ENCODE peak calls at places on chromosomes 1 and 21, in seven cellular contexts. One of them, this sample, is unnamed.

GRCh38 chr21:42056996-42057689 is 14.0 kb upstream of the UMODL1 start:
- DNase-seq in tibial nerve: no peak
- DNase-seq in ovary: no peak
- DNase-seq in CD8-positive, alpha-beta memory T cell: no peak
- DNase-seq in cardiac muscle cell: peak; percentile 70
- DNase-seq in thoracic aorta: peak; percentile 75
- DNase-seq in mammary epithelial cell: peak; percentile 71
- DNase-seq in this sample: no peak

GRCh38 chr1:215682232-215682631 is 115.1 kb downstream of the KCTD3 start:
- DNase-seq in CD8-positive, alpha-beta memory T cell: no peak
- DNase-seq in ovary: no peak
- DNase-seq in mammary epithelial cell: no peak
- DNase-seq in thoracic aorta: no peak
- DNase-seq in cardiac muscle cell: no peak
- DNase-seq in tibial nerve: no peak
- DNase-seq in this sample: no peak

GRCh38 chr1:64515427-64515826 is 45.5 kb downstream of the CACHD1 start:
- DNase-seq in thoracic aorta: no peak
- DNase-seq in ovary: peak; percentile 71
- DNase-seq in mammary epithelial cell: peak; percentile 30
- DNase-seq in tibial nerve: peak; percentile 29
- DNase-seq in cardiac muscle cell: peak; percentile 90
- DNase-seq in CD8-positive, alpha-beta memory T cell: no peak
- DNase-seq in this sample: no peak

GRCh38 chr1:9700340-9700739 is 48.8 kb downstream of the PIK3CD start:
- DNase-seq in CD8-positive, alpha-beta memory T cell: no peak
- DNase-seq in cardiac muscle cell: peak; percentile 48
- DNase-seq in thoracic aorta: no peak
- DNase-seq in ovary: no peak
- DNase-seq in mammary epithelial cell: peak; percentile 91
- DNase-seq in tibial nerve: no peak
- DNase-seq in this sample: no peak

GRCh38 chr1:43625063-43625780 is 24.7 kb upstream of the KDM4A start:
- DNase-seq in cardiac muscle cell: no peak
- DNase-seq in thoracic aorta: no peak
- DNase-seq in mammary epithelial cell: no peak
- DNase-seq in CD8-positive, alpha-beta memory T cell: no peak
- DNase-seq in ovary: no peak
- DNase-seq in tibial nerve: no peak
- DNase-seq in this sample: no peak

GRCh38 chr1:162878000-162878596 is 17.1 kb upstream of the CCDC190 start:
- DNase-seq in thoracic aorta: peak; percentile 14
- DNase-seq in ovary: no peak
- DNase-seq in cardiac muscle cell: peak; percentile 90
- DNase-seq in CD8-positive, alpha-beta memory T cell: no peak
- DNase-seq in tibial nerve: no peak
- DNase-seq in mammary epithelial cell: peak; percentile 67
- DNase-seq in this sample: no peak

GRCh38 chr1:162147760-162148159 is 78.3 kb downstream of the NOS1AP start:
- DNase-seq in cardiac muscle cell: no peak
- DNase-seq in mammary epithelial cell: no peak
- DNase-seq in CD8-positive, alpha-beta memory T cell: no peak
- DNase-seq in tibial nerve: no peak
- DNase-seq in thoracic aorta: no peak
- DNase-seq in ovary: no peak
- DNase-seq in this sample: no peak

GRCh38 chr1:5580926-5581325 is 411.3 kb downstream of the NPHP4 start:
- DNase-seq in mammary epithelial cell: no peak
- DNase-seq in ovary: no peak
- DNase-seq in cardiac muscle cell: no peak
- DNase-seq in CD8-positive, alpha-beta memory T cell: no peak
- DNase-seq in tibial nerve: no peak
- DNase-seq in thoracic aorta: no peak
- DNase-seq in this sample: no peak

GRCh38 chr1:94335950-94336349 is 82.2 kb upstream of the ABCD3 start:
- DNase-seq in thoracic aorta: no peak
- DNase-seq in cardiac muscle cell: peak; percentile 96
- DNase-seq in CD8-positive, alpha-beta memory T cell: no peak
- DNase-seq in tibial nerve: peak; percentile 56
- DNase-seq in mammary epithelial cell: peak; percentile 80
- DNase-seq in ovary: peak; percentile 73
- DNase-seq in this sample: no peak

GRCh38 chr1:68516066-68516465 is 19.2 kb upstream of the DEPDC1 start:
- DNase-seq in cardiac muscle cell: peak; percentile 32
- DNase-seq in tibial nerve: no peak
- DNase-seq in ovary: no peak
- DNase-seq in CD8-positive, alpha-beta memory T cell: no peak
- DNase-seq in mammary epithelial cell: peak; percentile 55
- DNase-seq in thoracic aorta: no peak
- DNase-seq in this sample: no peak

GRCh38 chr1:2981981-2982614 is 39.2 kb upstream of the ACTRT2 start:
- DNase-seq in cardiac muscle cell: no peak
- DNase-seq in CD8-positive, alpha-beta memory T cell: no peak
- DNase-seq in mammary epithelial cell: no peak
- DNase-seq in ovary: peak; percentile 1
- DNase-seq in tibial nerve: no peak
- DNase-seq in thoracic aorta: no peak
- DNase-seq in this sample: no peak

GRCh38 chr1:99919221-99919620 is 50.6 kb upstream of the SLC35A3 start:
- DNase-seq in tibial nerve: no peak
- DNase-seq in ovary: no peak
- DNase-seq in cardiac muscle cell: peak; percentile 72
- DNase-seq in thoracic aorta: no peak
- DNase-seq in mammary epithelial cell: no peak
- DNase-seq in CD8-positive, alpha-beta memory T cell: no peak
- DNase-seq in this sample: no peak

GRCh38 chr1:31505884-31506497 is 70.3 kb upstream of the TINAGL1 start:
- DNase-seq in ovary: no peak
- DNase-seq in cardiac muscle cell: peak; percentile 71
- DNase-seq in CD8-positive, alpha-beta memory T cell: no peak
- DNase-seq in mammary epithelial cell: peak; percentile 45
- DNase-seq in tibial nerve: no peak
- DNase-seq in thoracic aorta: no peak
- DNase-seq in this sample: no peak

GRCh38 chr1:10521537-10522157 is 46.9 kb downstream of the PEX14 start:
- DNase-seq in ovary: no peak
- DNase-seq in tibial nerve: no peak
- DNase-seq in mammary epithelial cell: no peak
- DNase-seq in cardiac muscle cell: no peak
- DNase-seq in thoracic aorta: no peak
- DNase-seq in CD8-positive, alpha-beta memory T cell: no peak
- DNase-seq in this sample: no peak

GRCh38 chr1:208203127-208203847 is 40.9 kb downstream of the PLXNA2 start:
- DNase-seq in cardiac muscle cell: peak; percentile 72
- DNase-seq in thoracic aorta: no peak
- DNase-seq in ovary: no peak
- DNase-seq in CD8-positive, alpha-beta memory T cell: no peak
- DNase-seq in mammary epithelial cell: peak; percentile 28
- DNase-seq in tibial nerve: peak; percentile 43
- DNase-seq in this sample: no peak

GRCh38 chr1:157948547-157949152 is 44.8 kb upstream of the KIRREL1 start:
- DNase-seq in tibial nerve: no peak
- DNase-seq in mammary epithelial cell: peak; percentile 35
- DNase-seq in CD8-positive, alpha-beta memory T cell: no peak
- DNase-seq in ovary: no peak
- DNase-seq in cardiac muscle cell: peak; percentile 60
- DNase-seq in thoracic aorta: no peak
- DNase-seq in this sample: no peak

GRCh38 chr1:160050619-160051018 is 18.8 kb upstream of the PIGM start:
- DNase-seq in thoracic aorta: no peak
- DNase-seq in cardiac muscle cell: no peak
- DNase-seq in CD8-positive, alpha-beta memory T cell: no peak
- DNase-seq in ovary: no peak
- DNase-seq in tibial nerve: no peak
- DNase-seq in mammary epithelial cell: no peak
- DNase-seq in this sample: no peak

GRCh38 chr1:84174051-84174556 is 30.0 kb downstream of the PRKACB start:
- DNase-seq in cardiac muscle cell: peak; percentile 49
- DNase-seq in CD8-positive, alpha-beta memory T cell: no peak
- DNase-seq in ovary: no peak
- DNase-seq in thoracic aorta: no peak
- DNase-seq in mammary epithelial cell: peak; percentile 64
- DNase-seq in tibial nerve: no peak
- DNase-seq in this sample: no peak

GRCh38 chr1:184033711-184034167 is 3.8 kb downstream of the COLGALT2 start:
- DNase-seq in mammary epithelial cell: no peak
- DNase-seq in ovary: no peak
- DNase-seq in tibial nerve: no peak
- DNase-seq in thoracic aorta: no peak
- DNase-seq in cardiac muscle cell: no peak
- DNase-seq in CD8-positive, alpha-beta memory T cell: no peak
- DNase-seq in this sample: no peak

GRCh38 chr1:93150729-93151128 is 29.5 kb downstream of the TMED5 start:
- DNase-seq in CD8-positive, alpha-beta memory T cell: no peak
- DNase-seq in thoracic aorta: no peak
- DNase-seq in tibial nerve: no peak
- DNase-seq in cardiac muscle cell: no peak
- DNase-seq in ovary: no peak
- DNase-seq in mammary epithelial cell: no peak
- DNase-seq in this sample: no peak

GRCh38 chr1:246110343-246111219 is 396.5 kb downstream of the SMYD3 start:
- DNase-seq in mammary epithelial cell: no peak
- DNase-seq in ovary: no peak
- DNase-seq in cardiac muscle cell: peak; percentile 21
- DNase-seq in thoracic aorta: no peak
- DNase-seq in tibial nerve: no peak
- DNase-seq in CD8-positive, alpha-beta memory T cell: no peak
- DNase-seq in this sample: no peak

GRCh38 chr1:227622739-227623475 is 59.6 kb downstream of the ZNF678 start:
- DNase-seq in ovary: no peak
- DNase-seq in tibial nerve: no peak
- DNase-seq in CD8-positive, alpha-beta memory T cell: no peak
- DNase-seq in cardiac muscle cell: no peak
- DNase-seq in mammary epithelial cell: no peak
- DNase-seq in thoracic aorta: no peak
- DNase-seq in this sample: no peak

GRCh38 chr1:206128192-206128591 is 11.0 kb upstream of the AVPR1B start:
- DNase-seq in ovary: no peak
- DNase-seq in tibial nerve: no peak
- DNase-seq in thoracic aorta: no peak
- DNase-seq in cardiac muscle cell: no peak
- DNase-seq in mammary epithelial cell: peak; percentile 63
- DNase-seq in CD8-positive, alpha-beta memory T cell: no peak
- DNase-seq in this sample: no peak

GRCh38 chr21:44723177-44724131 is 12.1 kb upstream of the TSPEAR start:
- DNase-seq in cardiac muscle cell: peak; percentile 7
- DNase-seq in ovary: no peak
- DNase-seq in CD8-positive, alpha-beta memory T cell: no peak
- DNase-seq in mammary epithelial cell: peak; percentile 22
- DNase-seq in thoracic aorta: no peak
- DNase-seq in tibial nerve: no peak
- DNase-seq in this sample: no peak

GRCh38 chr21:41729701-41730368 is 37.0 kb downstream of the RIPK4 start:
- DNase-seq in mammary epithelial cell: no peak
- DNase-seq in tibial nerve: no peak
- DNase-seq in cardiac muscle cell: no peak
- DNase-seq in CD8-positive, alpha-beta memory T cell: no peak
- DNase-seq in thoracic aorta: no peak
- DNase-seq in ovary: no peak
- DNase-seq in this sample: no peak

GRCh38 chr1:204127597-204128242 is 24.1 kb downstream of the ETNK2 start:
- DNase-seq in thoracic aorta: no peak
- DNase-seq in cardiac muscle cell: peak; percentile 86
- DNase-seq in CD8-positive, alpha-beta memory T cell: no peak
- DNase-seq in ovary: peak; percentile 43
- DNase-seq in tibial nerve: peak; percentile 54
- DNase-seq in mammary epithelial cell: peak; percentile 66
- DNase-seq in this sample: no peak
- H3K4me1 ChIP-seq in thoracic aorta: peaks cover 4% of the 10 kb centered on the region
- H3K4me1 ChIP-seq in cardiac muscle cell: peaks cover 11% of the 10 kb centered on the region
- H3K4me1 ChIP-seq in CD8-positive, alpha-beta memory T cell: peaks cover 4% of the 10 kb centered on the region
- H3K4me1 ChIP-seq in ovary: peaks cover 17% of the 10 kb centered on the region
- H3K4me1 ChIP-seq in tibial nerve: peaks cover 66% of the 10 kb centered on the region
- H3K4me1 ChIP-seq in mammary epithelial cell: peaks cover 35% of the 10 kb centered on the region
- H3K4me1 ChIP-seq in this sample: peaks cover 7% of the 10 kb centered on the region

GRCh38 chr1:26739251-26739914 is 43.6 kb downstream of the ARID1A start:
- DNase-seq in mammary epithelial cell: no peak
- DNase-seq in cardiac muscle cell: no peak
- DNase-seq in thoracic aorta: no peak
- DNase-seq in tibial nerve: no peak
- DNase-seq in CD8-positive, alpha-beta memory T cell: no peak
- DNase-seq in ovary: no peak
- DNase-seq in this sample: no peak
- H3K4me3 ChIP-seq in mammary epithelial cell: no peak overlapping the region
- H3K4me3 ChIP-seq in cardiac muscle cell: no peak overlapping the region
- H3K4me3 ChIP-seq in thoracic aorta: no peak overlapping the region
- H3K4me3 ChIP-seq in tibial nerve: no peak overlapping the region
- H3K4me3 ChIP-seq in CD8-positive, alpha-beta memory T cell: peak overlapping the region; percentile 16
- H3K4me3 ChIP-seq in ovary: no peak overlapping the region
- H3K4me3 ChIP-seq in this sample: peak overlapping the region; percentile 33

GRCh38 chr1:154483941-154484803 is 17.8 kb upstream of the TDRD10 start:
- DNase-seq in ovary: no peak
- DNase-seq in thoracic aorta: no peak
- DNase-seq in tibial nerve: no peak
- DNase-seq in mammary epithelial cell: peak; percentile 77
- DNase-seq in CD8-positive, alpha-beta memory T cell: no peak
- DNase-seq in cardiac muscle cell: peak; percentile 88
- DNase-seq in this sample: no peak
- H3K4me1 ChIP-seq in ovary: no peaks in the 10 kb centered on the region
- H3K4me1 ChIP-seq in thoracic aorta: no peaks in the 10 kb centered on the region
- H3K4me1 ChIP-seq in tibial nerve: peaks cover 25% of the 10 kb centered on the region
- H3K4me1 ChIP-seq in mammary epithelial cell: no peaks in the 10 kb centered on the region
- H3K4me1 ChIP-seq in CD8-positive, alpha-beta memory T cell: no peaks in the 10 kb centered on the region
- H3K4me1 ChIP-seq in cardiac muscle cell: peaks cover 9% of the 10 kb centered on the region
- H3K4me1 ChIP-seq in this sample: no peaks in the 10 kb centered on the region

GRCh38 chr21:15057290-15057689 is 7.5 kb downstream of the NRIP1 start:
- DNase-seq in mammary epithelial cell: no peak
- DNase-seq in cardiac muscle cell: no peak
- DNase-seq in ovary: no peak
- DNase-seq in thoracic aorta: no peak
- DNase-seq in tibial nerve: no peak
- DNase-seq in CD8-positive, alpha-beta memory T cell: no peak
- DNase-seq in this sample: no peak
- H3K4me3 ChIP-seq in mammary epithelial cell: no peak overlapping the region
- H3K4me3 ChIP-seq in cardiac muscle cell: no peak overlapping the region
- H3K4me3 ChIP-seq in ovary: no peak overlapping the region
- H3K4me3 ChIP-seq in thoracic aorta: no peak overlapping the region
- H3K4me3 ChIP-seq in tibial nerve: no peak overlapping the region
- H3K4me3 ChIP-seq in CD8-positive, alpha-beta memory T cell: no peak overlapping the region
- H3K4me3 ChIP-seq in this sample: no peak overlapping the region

DNA sequence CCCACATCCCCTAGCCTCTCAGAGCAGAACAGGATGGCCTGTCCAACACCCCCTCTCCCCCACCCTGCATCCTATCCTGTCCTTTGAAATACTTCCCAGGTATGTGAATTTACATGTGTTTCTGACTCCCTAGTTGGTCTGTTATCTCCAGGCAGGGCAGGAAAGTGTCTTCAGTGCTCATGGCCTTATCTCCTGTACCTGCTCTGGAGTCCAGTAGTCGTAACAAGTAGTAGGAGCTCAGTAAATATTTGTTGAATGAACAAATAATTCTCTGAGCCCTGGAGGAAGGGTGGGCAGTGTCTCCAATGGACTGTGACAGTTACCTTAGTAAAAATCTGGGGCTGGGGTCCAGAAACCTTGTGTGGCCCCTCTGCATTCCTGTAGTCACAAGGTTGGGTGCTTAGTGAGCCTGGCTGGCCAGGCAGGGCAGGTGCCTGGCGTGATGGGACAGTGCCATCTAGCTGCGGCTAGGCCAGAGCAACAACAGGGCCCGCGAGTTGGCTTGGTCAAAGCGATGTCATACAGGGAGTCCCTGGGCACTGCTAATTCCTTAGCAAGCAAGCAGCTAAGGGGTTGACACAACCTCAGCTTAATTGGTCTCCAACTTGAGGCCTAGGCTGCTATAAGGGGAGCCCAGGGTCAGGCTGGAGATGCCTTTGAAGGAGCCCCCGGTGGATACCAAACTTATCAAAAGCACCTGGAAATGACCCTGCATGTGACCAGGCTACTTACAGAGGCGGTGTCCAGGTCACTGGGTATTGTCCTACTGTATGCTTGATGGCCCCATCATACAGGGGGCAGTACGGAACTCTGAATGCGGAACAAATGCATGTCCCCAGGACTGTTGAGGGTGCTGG is 89.0 kb upstream of the PPM1J start:
- DNase-seq in CD8-positive, alpha-beta memory T cell: peak; percentile 6
- DNase-seq in ovary: peak; percentile 62
- DNase-seq in mammary epithelial cell: peak; percentile 59
- DNase-seq in tibial nerve: peak; percentile 17
- DNase-seq in cardiac muscle cell: peak; percentile 84
- DNase-seq in thoracic aorta: no peak
- DNase-seq in this sample: peak; percentile 29
- H3K4me1 ChIP-seq in CD8-positive, alpha-beta memory T cell: no peaks in the 10 kb centered on the region
- H3K4me1 ChIP-seq in ovary: peaks cover 1% of the 10 kb centered on the region
- H3K4me1 ChIP-seq in mammary epithelial cell: peaks cover 5% of the 10 kb centered on the region
- H3K4me1 ChIP-seq in tibial nerve: no peaks in the 10 kb centered on the region
- H3K4me1 ChIP-seq in cardiac muscle cell: peaks cover 4% of the 10 kb centered on the region
- H3K4me1 ChIP-seq in thoracic aorta: no peaks in the 10 kb centered on the region
- H3K4me1 ChIP-seq in this sample: no peaks in the 10 kb centered on the region